ENCODE peak calls at places on chromosomes 2 and 18, in seven cellular contexts. F is heart left ventricle; W is body of pancreas; D is CD8-positive, alpha-beta T cell; O is mesendoderm; Z is mammary epithelial cell; Y is left ventricle myocardium inferior. Q is an unnamed sample. For H3K4me1, the result is how much of the 10 kb centered on the place peaks cover.

GRCh38 chr2:175251425-175252041 is 70.0 kb upstream of the ATP5MC3 start:
- DNase-seq in F (no peak), W (no peak), D (no peak), O (peak), Z (no peak), Y (no peak), Q (no peak)

GRCh38 chr2:42200534-42201227 is 31.5 kb downstream of the EML4 start:
- DNase-seq in F (no peak), W (no peak), D (no peak), O (no peak), Z (no peak), Y (no peak), Q (no peak)

GRCh38 chr2:16319425-16320245 is 346.0 kb downstream of the CYRIA start:
- DNase-seq in F (no peak), W (no peak), D (no peak), O (no peak), Z (no peak), Y (no peak), Q (no peak)

GRCh38 chr2:174931724-174932123 is 73.5 kb downstream of the CHN1 start:
- DNase-seq in F (no peak), W (no peak), D (no peak), O (peak), Z (peak), Y (no peak), Q (no peak)

GRCh38 chr2:124996406-124996805 is 971.3 kb downstream of the CNTNAP5 start:
- DNase-seq in F (no peak), W (no peak), D (no peak), O (no peak), Z (no peak), Y (no peak), Q (no peak)

GRCh38 chr2:103138123-103138886 is 376.5 kb downstream of the TMEM182 start:
- DNase-seq in F (no peak), W (no peak), D (no peak), O (no peak), Z (no peak), Y (no peak), Q (no peak)

GRCh38 chr2:241739651-241740050 is 5.2 kb downstream of the D2HGDH start:
- DNase-seq in F (peak), W (no peak), D (no peak), O (no peak), Z (no peak), Y (no peak), Q (no peak)

GRCh38 chr18:40088130-40088529 is 1866.9 kb upstream of the PIK3C3 start:
- DNase-seq in F (no peak), W (no peak), D (no peak), O (no peak), Z (no peak), Y (no peak), Q (no peak)

GRCh38 chr2:205925373-205926337 is 160.3 kb downstream of the INO80D start:
- DNase-seq in F (peak), W (peak), D (peak), O (peak), Z (peak), Y (peak), Q (peak)

GRCh38 chr2:150274108-150274507 is 213.4 kb downstream of the RND3 start:
- DNase-seq in F (no peak), W (no peak), D (no peak), O (no peak), Z (peak), Y (no peak), Q (no peak)

GRCh38 chr2:120910956-120911951 is 175.6 kb downstream of the GLI2 start:
- DNase-seq in F (peak), W (no peak), D (no peak), O (no peak), Z (no peak), Y (no peak), Q (no peak)

GRCh38 chr2:20615466-20616241 is 35.2 kb downstream of the HS1BP3 start:
- DNase-seq in F (peak), W (no peak), D (no peak), O (no peak), Z (no peak), Y (peak), Q (peak)

GRCh38 chr18:22169011-22169888 is at the start of gene GATA6:
- DNase-seq in F (peak), W (peak), D (no peak), O (peak), Z (peak), Y (peak), Q (peak)

GRCh38 chr2:176652300-176653182 is 383.3 kb downstream of the MTX2 start:
- DNase-seq in F (no peak), W (no peak), D (no peak), O (peak), Z (peak), Y (no peak), Q (no peak)

GRCh38 chr2:187403568-187404260 is 44.3 kb downstream of the CALCRL start:
- DNase-seq in F (no peak), W (no peak), D (no peak), O (no peak), Z (no peak), Y (no peak), Q (no peak)

GRCh38 chr2:113198048-113198789 is 24.4 kb downstream of the PSD4 start:
- DNase-seq in F (no peak), W (no peak), D (no peak), O (no peak), Z (no peak), Y (no peak), Q (no peak)

GRCh38 chr2:223051580-223052375 is at the start of gene KCNE4:
- DNase-seq in F (no peak), W (peak), D (no peak), O (no peak), Z (no peak), Y (no peak), Q (no peak)

GRCh38 chr2:223049356-223049755 is 2.6 kb upstream of the KCNE4 start:
- DNase-seq in F (no peak), W (no peak), D (no peak), O (peak), Z (no peak), Y (no peak), Q (no peak)

GRCh38 chr2:223050188-223050587 is 1.8 kb upstream of the KCNE4 start:
- DNase-seq in F (no peak), W (no peak), D (no peak), O (no peak), Z (no peak), Y (no peak), Q (no peak)

GRCh38 chr2:223052710-223053261 is 796 bp downstream of the KCNE4 start:
- DNase-seq in F (peak), W (peak), D (no peak), O (no peak), Z (no peak), Y (no peak), Q (peak)

GRCh38 chr2:223050900-223051299 is 1.1 kb upstream of the KCNE4 start:
- DNase-seq in F (no peak), W (no peak), D (no peak), O (no peak), Z (no peak), Y (no peak), Q (no peak)
- H3K27ac ChIP-seq in F (peak), W (no peak), D (no peak), O (no peak), Z (no peak), Y (peak), Q (no peak)

GRCh38 chr2:136056077-136056688 is 61.8 kb downstream of the CXCR4 start:
- DNase-seq in F (no peak), W (no peak), D (no peak), O (no peak), Z (no peak), Y (no peak), Q (no peak)
- H3K4me1 ChIP-seq in F (under half), W (under half), D (half or more), O (under half), Z (under half), Y (under half), Q (under half)

GRCh38 chr2:105498281-105498846 is 99.5 kb upstream of the FHL2 start:
- DNase-seq in F (no peak), W (no peak), D (no peak), O (no peak), Z (no peak), Y (peak), Q (no peak)
- H3K27ac ChIP-seq in F (peak), W (no peak), D (no peak), O (no peak), Z (no peak), Y (peak), Q (peak)

GRCh38 chr2:220779918-220780317 is 792.2 kb downstream of the EPHA4 start:
- DNase-seq in F (no peak), W (no peak), D (no peak), O (no peak), Z (peak), Y (no peak), Q (no peak)
- H3K4me1 ChIP-seq in F (under half), W (under half), D (under half), O (under half), Z (under half), Y (under half), Q (under half)

GRCh38 chr18:59916746-59917145 is 16.9 kb downstream of the PMAIP1 start:
- DNase-seq in F (no peak), W (no peak), D (no peak), O (no peak), Z (no peak), Y (no peak), Q (no peak)

GRCh38 chr18:59915606-59916005 is 15.8 kb downstream of the PMAIP1 start:
- DNase-seq in F (no peak), W (no peak), D (no peak), O (no peak), Z (peak), Y (no peak), Q (no peak)

GRCh38 chr18:59919026-59919425 is 19.2 kb downstream of the PMAIP1 start:
- DNase-seq in F (no peak), W (no peak), D (no peak), O (no peak), Z (no peak), Y (no peak), Q (no peak)

GRCh38 chr18:59917422-59917821 is 17.6 kb downstream of the PMAIP1 start:
- DNase-seq in F (no peak), W (no peak), D (no peak), O (no peak), Z (peak), Y (no peak), Q (no peak)

DNA sequence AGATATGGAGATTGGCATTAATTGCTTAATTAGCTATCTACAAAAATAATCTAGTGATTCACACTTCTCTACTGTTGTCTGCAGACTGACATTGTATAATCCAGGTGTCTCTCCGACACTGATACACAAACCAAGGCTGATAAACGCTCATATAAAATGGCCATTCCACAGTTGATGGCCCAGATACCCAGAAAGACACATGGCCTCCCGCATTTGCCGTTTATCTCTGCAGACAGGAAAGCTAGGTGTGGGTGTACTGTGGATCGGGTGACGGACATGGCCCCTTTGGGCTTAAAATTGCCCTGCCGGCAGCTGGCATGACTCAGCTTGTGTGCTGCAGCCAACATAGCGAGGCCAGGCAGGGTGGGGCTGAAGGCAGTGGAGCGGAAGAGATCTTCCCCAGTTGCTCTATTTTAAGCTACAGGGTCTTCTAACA is 18.5 kb downstream of the PMAIP1 start:
- DNase-seq in F (peak), W (no peak), D (no peak), O (peak), Z (peak), Y (peak), Q (peak)
- H3K27ac ChIP-seq in F (no peak), W (no peak), D (no peak), O (no peak), Z (peak), Y (no peak), Q (no peak)

GRCh38 chr2:109126501-109126860 is 2.5 kb upstream of the SH3RF3 start:
- DNase-seq in F (no peak), W (no peak), D (no peak), O (peak), Z (peak), Y (no peak), Q (no peak)
- H3K4me1 ChIP-seq in F (under half), W (under half), D (under half), O (under half), Z (under half), Y (under half), Q (under half)

GRCh38 chr2:74181739-74182138 is 3.1 kb upstream of the MOB1A start:
- DNase-seq in F (no peak), W (no peak), D (no peak), O (no peak), Z (no peak), Y (no peak), Q (peak)
- H3K27ac ChIP-seq in F (peak), W (no peak), D (no peak), O (no peak), Z (no peak), Y (peak), Q (no peak)

DNA sequence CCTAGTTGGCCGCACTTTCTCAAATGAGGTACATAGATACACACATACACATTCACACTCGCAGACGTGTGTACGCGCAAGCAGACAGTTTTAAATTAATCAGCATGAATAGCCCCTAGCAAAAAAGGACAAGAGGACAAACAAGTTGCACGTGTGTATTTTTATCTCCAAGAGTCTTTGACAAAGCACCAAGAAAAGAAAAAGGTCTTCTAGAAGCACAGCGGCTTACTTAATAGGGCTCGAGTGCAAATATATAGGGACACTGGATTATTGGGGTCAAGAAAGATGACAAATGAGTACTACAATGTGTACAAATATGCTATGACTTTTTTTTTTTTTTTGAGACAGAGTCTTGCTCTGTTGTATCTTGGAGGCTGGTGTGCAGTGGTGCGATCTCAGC is 1.7 kb upstream of the BCL2 start:
- DNase-seq in F (no peak), W (no peak), D (no peak), O (no peak), Z (no peak), Y (no peak), Q (no peak)
- H3K4me1 ChIP-seq in F (under half), W (under half), D (under half), O (under half), Z (under half), Y (half or more), Q (under half)